ENCODE peak calls at places on chromosomes 1 and 21, in five cellular contexts. O, C, M, E and T are unnamed samples.
A peak's percentile ranks its signal among the peaks of the same experiment; 100 is the strongest.

GRCh38 chr1:93676424-93676823 is 5.2 kb downstream of the BCAR3 start:
- DNase-seq in E (peak; percentile 66), O (peak; percentile 42), M (no peak), C (peak; percentile 84), T (peak; percentile 80)

GRCh38 chr1:181038399-181038873 is 4.7 kb downstream of the MR1 start:
- DNase-seq in M (peak; percentile 55), O (peak; percentile 63), C (peak; percentile 63), E (no peak), T (peak; percentile 56)

GRCh38 chr1:97297611-97298010 is 576.0 kb downstream of the PTBP2 start:
- DNase-seq in O (no peak), E (no peak), C (no peak), M (no peak), T (no peak)

GRCh38 chr21:45496968-45497845 is 45.0 kb downstream of the SLC19A1 start:
- DNase-seq in C (no peak), O (no peak), E (peak; percentile 15), M (no peak), T (no peak)

GRCh38 chr1:16165548-16165947 is 9.7 kb upstream of the EPHA2 start:
- DNase-seq in E (no peak), C (no peak), M (no peak), O (no peak), T (no peak)

GRCh38 chr1:29806646-29807319 is 570.5 kb downstream of the PTPRU start:
- DNase-seq in C (no peak), M (no peak), O (no peak), E (no peak), T (no peak)

GRCh38 chr1:230631477-230631876 is 10.8 kb upstream of the COG2 start:
- DNase-seq in M (no peak), E (no peak), C (no peak), O (no peak), T (no peak)

GRCh38 chr1:17434016-17434415 is 5.5 kb downstream of the RCC2 start:
- DNase-seq in C (no peak), M (no peak), O (no peak), E (no peak), T (no peak)

GRCh38 chr1:194339451-194339850 is 1153.0 kb upstream of the B3GALT2 start:
- DNase-seq in C (no peak), O (no peak), M (no peak), E (no peak), T (no peak)

GRCh38 chr1:60394436-60394835 is 320.9 kb upstream of the C1orf87 start:
- DNase-seq in E (no peak), O (no peak), M (no peak), C (no peak), T (peak; percentile 35)

GRCh38 chr1:15033264-15033663 is 120.3 kb upstream of the TMEM51 start:
- DNase-seq in E (no peak), O (peak; percentile 70), M (peak; percentile 66), C (peak; percentile 73), T (peak; percentile 75)

GRCh38 chr21:38479641-38480515 is 18.4 kb downstream of the ERG start:
- DNase-seq in O (no peak), M (no peak), E (no peak), C (no peak), T (no peak)

GRCh38 chr21:28579986-28580550 is 412.6 kb downstream of the LTN1 start:
- DNase-seq in E (no peak), C (no peak), M (no peak), O (no peak), T (no peak)

GRCh38 chr1:61157420-61157987 is 75.1 kb downstream of the NFIA start:
- DNase-seq in M (peak; percentile 77), O (peak; percentile 64), C (peak; percentile 87), E (no peak), T (peak; percentile 94)

GRCh38 chr1:114105401-114105979 is 48.2 kb downstream of the SYT6 start:
- DNase-seq in M (no peak), O (no peak), C (no peak), E (no peak), T (no peak)

GRCh38 chr1:154478639-154479038 is 23.4 kb upstream of the TDRD10 start:
- DNase-seq in O (peak; percentile 19), C (peak; percentile 64), M (no peak), E (no peak), T (peak; percentile 48)

GRCh38 chr1:230426246-230427101 is at the start of gene PGBD5:
- DNase-seq in O (peak; percentile 48), E (peak; percentile 72), C (peak; percentile 61), M (peak; percentile 7), T (peak; percentile 37)

GRCh38 chr1:110726755-110727154 is 52.0 kb upstream of the KCNA3 start:
- DNase-seq in O (no peak), C (no peak), E (no peak), M (no peak), T (no peak)

GRCh38 chr21:38490411-38491020 is 7.8 kb downstream of the ERG start:
- DNase-seq in E (no peak), C (no peak), O (no peak), M (no peak), T (no peak)

GRCh38 chr1:42815938-42816599 is 853 bp upstream of the ERMAP start:
- DNase-seq in M (peak; percentile 2), E (no peak), C (peak; percentile 15), O (peak; percentile 11), T (peak; percentile 15)

GRCh38 chr1:147545133-147545532 is 3.8 kb downstream of the BCL9 start:
- DNase-seq in M (peak; percentile 24), C (peak; percentile 31), E (no peak), O (peak; percentile 23), T (peak; percentile 69)

GRCh38 chr1:205577874-205578658 is 53.7 kb downstream of the ELK4 start:
- DNase-seq in E (no peak), O (no peak), M (no peak), C (no peak), T (no peak)

GRCh38 chr1:204341380-204341779 is 18.3 kb downstream of the PLEKHA6 start:
- DNase-seq in C (no peak), E (no peak), O (peak; percentile 31), M (no peak), T (peak; percentile 43)

GRCh38 chr21:16587141-16587570 is 857.4 kb downstream of the USP25 start:
- DNase-seq in E (peak; percentile 53), C (peak; percentile 80), O (peak; percentile 77), M (peak; percentile 77), T (peak; percentile 83)

GRCh38 chr1:154474802-154475201 is 27.2 kb upstream of the TDRD10 start:
- DNase-seq in M (peak; percentile 52), O (peak; percentile 66), E (no peak), C (peak; percentile 80), T (peak; percentile 36)

GRCh38 chr21:45264919-45265515 is 22.7 kb downstream of the POFUT2 start:
- DNase-seq in C (no peak), M (no peak), E (no peak), O (no peak), T (no peak)

GRCh38 chr1:31373897-31374486 is 1.1 kb upstream of the FABP3 start:
- DNase-seq in E (no peak), O (no peak), M (no peak), C (no peak), T (no peak)
- H3K4me3 ChIP-seq in E (peak overlapping the region; percentile 75), O (no peak overlapping the region), M (no peak overlapping the region), C (no peak overlapping the region), T (no peak overlapping the region)

DNA sequence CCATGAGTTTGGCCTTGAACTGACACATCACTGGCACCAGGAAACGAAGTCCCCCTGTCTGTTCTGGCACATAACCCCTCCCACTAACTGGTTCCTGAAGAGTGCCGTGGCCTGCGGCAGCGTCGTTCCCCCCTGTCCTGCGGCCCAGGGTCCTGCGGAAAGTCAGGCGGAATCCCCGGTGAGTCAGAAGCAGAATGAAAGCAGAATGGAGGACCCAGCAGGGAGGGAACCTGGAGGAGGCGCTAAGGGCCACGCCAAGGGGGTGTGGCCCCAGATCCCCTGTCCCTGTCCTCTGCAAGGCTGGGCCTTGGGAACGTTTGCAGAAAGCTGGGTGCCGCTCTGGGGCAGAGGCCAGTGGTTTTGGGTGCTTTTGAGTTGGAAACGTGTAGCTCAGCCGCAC is 36.0 kb downstream of the TP73 start:
- DNase-seq in O (no peak), E (no peak), C (no peak), M (no peak), T (peak; percentile 27)
- H3K4me3 ChIP-seq in O (no peak overlapping the region), E (no peak overlapping the region), C (no peak overlapping the region), M (no peak overlapping the region), T (no peak overlapping the region)

GRCh38 chr1:51423098-51423821 is 92.9 kb upstream of the TTC39A start:
- DNase-seq in C (peak; percentile 58), O (peak; percentile 35), M (peak; percentile 18), E (no peak), T (peak; percentile 43)
- H3K4me3 ChIP-seq in C (no peak overlapping the region), O (peak overlapping the region; percentile 80), M (no peak overlapping the region), E (peak overlapping the region; percentile 52), T (no peak overlapping the region)

DNA sequence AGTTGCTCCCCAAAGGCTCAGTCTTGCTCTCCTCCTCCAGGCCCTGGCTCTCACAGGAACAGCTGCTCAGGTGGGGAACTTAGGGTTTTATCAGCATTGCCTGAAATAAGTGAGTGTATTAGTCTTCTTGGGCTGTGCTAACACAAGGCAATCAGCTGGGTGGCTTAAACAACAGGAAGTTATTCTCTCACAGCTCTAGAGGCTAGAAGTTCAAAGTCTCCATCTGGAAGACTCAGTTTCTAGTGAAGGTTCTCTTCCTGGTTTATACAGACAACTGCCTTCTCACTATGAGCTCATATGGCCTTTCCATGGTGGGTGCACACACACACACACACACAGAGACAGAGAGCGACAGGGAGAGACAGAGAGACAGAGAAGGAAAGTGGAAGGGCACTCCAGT is 2.8 kb upstream of the CD1C start:
- DNase-seq in O (no peak), E (no peak), M (no peak), C (no peak), T (no peak)
- H3K4me3 ChIP-seq in O (no peak overlapping the region), E (no peak overlapping the region), M (no peak overlapping the region), C (no peak overlapping the region), T (no peak overlapping the region)

GRCh38 chr1:214505134-214505533 is 46.3 kb downstream of the PTPN14 start:
- DNase-seq in O (no peak), M (no peak), E (no peak), C (no peak), T (no peak)
- H3K4me3 ChIP-seq in O (no peak overlapping the region), M (no peak overlapping the region), E (no peak overlapping the region), C (no peak overlapping the region), T (no peak overlapping the region)